ENCODE peak calls at places on chromosomes 1 and 21, in four cellular contexts. Q is HCT116, O is stomach, Z is K562. F is an unnamed sample.

GRCh38 chr1:17163789-17164666 is 40.9 kb upstream of the PADI1 start:
- DNase-seq in O (no peak), Z (no peak), Q (no peak), F (no peak)

GRCh38 chr1:204445860-204446412 is 34.3 kb upstream of the PPP1R15B start:
- DNase-seq in Q (no peak), Z (peak; percentile 80), O (peak; percentile 64), F (peak; percentile 41)

GRCh38 chr21:28758042-28758882 is 234.4 kb downstream of the LTN1 start:
- DNase-seq in Z (no peak), Q (no peak), O (no peak), F (no peak)

GRCh38 chr1:207004931-207005830 is 27.4 kb downstream of the C1orf116 start:
- DNase-seq in O (peak; percentile 76), Q (peak; percentile 74), Z (peak; percentile 75), F (no peak)

GRCh38 chr1:179788259-179788658 is 45.2 kb downstream of the FAM163A start:
- DNase-seq in Z (no peak), O (no peak), Q (no peak), F (no peak)

GRCh38 chr1:19449454-19450228 is 35.7 kb downstream of the CAPZB start:
- DNase-seq in Z (no peak), Q (no peak), O (no peak), F (no peak)

GRCh38 chr21:30831194-30831765 is 1.7 kb upstream of the KRTAP7-1 start:
- DNase-seq in Q (peak; percentile 3), O (no peak), Z (peak; percentile 59), F (no peak)

GRCh38 chr1:216793303-216793702 is 70.1 kb upstream of the ESRRG start:
- DNase-seq in Z (no peak), Q (no peak), O (no peak), F (no peak)

GRCh38 chr1:86776108-86776507 is 71.7 kb downstream of the SH3GLB1 start:
- DNase-seq in Q (no peak), O (no peak), Z (no peak), F (no peak)

GRCh38 chr21:42614391-42614790 is 39.0 kb upstream of the PDE9A start:
- DNase-seq in O (no peak), Q (no peak), Z (no peak), F (no peak)

GRCh38 chr1:1411626-1412025 is 4.5 kb upstream of the MRPL20 start:
- DNase-seq in Z (no peak), Q (no peak), O (no peak), F (no peak)
- TF ChIP-seq POLR2A in Z (no peak), Q (peak; percentile 17), O (no peak), F (no peak)

GRCh38 chr1:67908260-67908936 is 75.1 kb upstream of the GNG12 start:
- DNase-seq in Z (no peak), Q (no peak), O (no peak), F (no peak)

DNA sequence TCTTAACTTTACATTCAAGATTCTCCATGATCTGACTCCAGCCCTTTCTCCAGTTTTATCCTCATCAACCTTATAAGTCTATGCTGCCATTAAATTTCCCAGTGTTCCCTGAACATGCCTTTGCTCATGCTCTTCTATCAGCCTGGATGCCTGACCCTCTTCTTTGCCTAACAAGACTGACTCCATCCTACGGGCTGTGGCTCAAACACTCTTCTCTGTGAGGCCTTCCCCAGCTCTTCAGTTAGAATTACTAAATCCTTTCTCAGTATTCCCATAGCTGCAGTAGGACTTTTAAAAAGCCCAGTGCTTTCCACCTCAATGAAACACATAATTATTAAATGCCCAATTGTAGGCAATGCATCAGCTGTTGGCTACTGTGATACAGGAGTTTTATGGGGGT is 76.5 kb upstream of the GNG12 start:
- DNase-seq in Q (no peak), O (no peak), Z (no peak), F (no peak)
- TF ChIP-seq POLR2A in Q (no peak), O (no peak), Z (no peak), F (no peak)

GRCh38 chr1:31789259-31790065 is 25.3 kb upstream of the ADGRB2 start:
- DNase-seq in Q (peak; percentile 75), Z (peak; percentile 98), O (peak; percentile 98), F (peak; percentile 99)

GRCh38 chr1:31787261-31787660 is 23.1 kb upstream of the ADGRB2 start:
- DNase-seq in Z (no peak), Q (no peak), O (no peak), F (no peak)

GRCh38 chr1:31788825-31789256 is 24.7 kb upstream of the ADGRB2 start:
- DNase-seq in Z (no peak), O (no peak), Q (no peak), F (no peak)

GRCh38 chr1:31787786-31788137 is 23.6 kb upstream of the ADGRB2 start:
- DNase-seq in Q (no peak), Z (no peak), O (no peak), F (no peak)

DNA sequence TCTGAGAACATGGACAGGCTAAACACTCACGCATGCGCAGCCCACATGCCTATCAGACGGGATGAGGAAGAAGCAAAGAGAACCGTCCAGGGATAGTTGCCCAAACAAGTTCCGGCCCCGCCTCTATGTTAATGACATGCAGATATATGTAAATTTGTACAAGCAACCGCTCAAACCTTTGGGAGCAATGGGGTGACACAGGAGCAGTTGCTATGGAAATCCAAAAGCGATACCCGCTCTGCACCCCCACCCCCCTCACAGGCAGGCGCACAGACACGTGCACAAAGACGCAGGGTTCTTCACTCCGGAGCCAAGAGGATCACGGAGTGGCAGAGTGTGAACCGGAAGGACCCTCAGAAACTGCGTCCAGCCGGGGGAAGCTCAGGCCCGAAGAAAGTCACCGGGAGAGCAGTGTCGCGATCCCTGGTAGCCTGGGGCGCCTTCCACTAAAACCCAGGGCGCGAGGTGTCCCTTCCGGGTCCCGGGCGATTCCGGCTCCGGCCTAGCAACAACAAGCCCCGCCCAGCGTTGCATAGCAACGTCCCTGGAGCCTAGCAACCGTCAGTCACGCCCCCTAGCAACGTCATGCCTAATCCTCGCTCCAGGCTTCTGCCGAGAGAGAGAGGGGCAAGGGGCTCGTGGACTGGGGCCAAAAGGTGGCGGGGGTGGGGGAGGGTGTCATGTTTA is 24.1 kb upstream of the ADGRB2 start:
- DNase-seq in O (peak; percentile 97), Q (peak; percentile 82), Z (peak; percentile 97), F (peak; percentile 92)
- TF ChIP-seq POLR2A in O (no peak), Q (no peak), Z (peak; percentile 90), F (peak; percentile 75)

DNA sequence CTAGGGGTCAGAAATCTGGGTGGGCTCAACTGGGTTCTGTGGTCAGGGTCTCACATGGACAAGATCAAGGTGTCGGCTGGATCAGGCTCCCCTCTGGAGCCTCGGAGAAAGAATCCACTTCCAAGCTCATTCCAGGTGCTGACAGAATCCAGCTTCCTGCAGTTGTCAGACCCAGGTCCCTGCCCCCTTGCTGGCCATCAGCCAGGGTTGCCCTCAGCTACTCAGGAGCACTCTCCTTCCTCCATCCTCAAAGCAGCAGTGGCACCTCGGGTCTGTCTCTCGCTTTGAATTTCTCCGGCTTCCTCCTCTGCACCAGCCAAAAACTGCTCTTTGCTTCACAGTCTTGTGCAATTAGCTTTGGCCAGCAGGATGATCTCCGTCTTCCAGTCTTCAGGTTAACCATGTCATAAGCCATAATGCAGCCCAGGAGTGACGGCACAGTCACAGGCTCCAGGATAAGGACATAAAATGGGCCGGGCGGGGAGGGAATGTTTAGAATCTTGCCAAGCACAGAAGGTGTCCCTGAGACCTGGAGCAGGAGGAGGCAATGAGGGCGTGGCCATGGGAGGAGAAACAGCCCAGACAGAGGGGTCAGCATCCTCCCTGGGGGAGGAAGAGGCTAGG is 79.4 kb upstream of the SLC25A33 start:
- DNase-seq in Z (no peak), Q (no peak), O (no peak), F (no peak)
- TF ChIP-seq POLR2A in Z (no peak), Q (no peak), O (no peak), F (no peak)

GRCh38 chr1:111214884-111215283 is 12.6 kb upstream of the CHI3L2 start:
- DNase-seq in Z (no peak), O (no peak), Q (no peak), F (no peak)
- TF ChIP-seq POLR2A in Z (no peak), O (no peak), Q (no peak), F (peak; percentile 16)

GRCh38 chr21:41552254-41552653 is 44.3 kb upstream of the TMPRSS2 start:
- DNase-seq in O (no peak), Z (no peak), Q (no peak), F (no peak)

GRCh38 chr21:41545500-41546359 is 37.8 kb upstream of the TMPRSS2 start:
- DNase-seq in O (no peak), Z (no peak), Q (no peak), F (no peak)

GRCh38 chr21:41547111-41547510 is 39.2 kb upstream of the TMPRSS2 start:
- DNase-seq in Q (no peak), Z (no peak), O (no peak), F (no peak)

GRCh38 chr21:41548781-41549180 is 40.8 kb upstream of the TMPRSS2 start:
- DNase-seq in O (peak; percentile 18), Z (no peak), Q (no peak), F (no peak)
- TF ChIP-seq POLR2A in O (no peak), Z (no peak), Q (no peak), F (no peak)

GRCh38 chr1:218585565-218586184 is 240.5 kb downstream of the TGFB2 start:
- DNase-seq in Z (no peak), O (no peak), Q (peak; percentile 65), F (no peak)
- TF ChIP-seq POLR2A in Z (no peak), O (no peak), Q (no peak), F (no peak)

F was measured in GM12891.